ENCODE peak calls at places on chromosomes 11 and 22, in seven cellular contexts. C is GM12891, V is IMR-90, S is H54, K is A549, L is Peyer's patch, U is tibial nerve. W is an unnamed sample.

GRCh38 chr11:72763823-72764222 is 11.6 kb upstream of the ARAP1 start:
- DNase-seq in S (no peak), V (no peak), L (no peak), U (no peak), K (no peak), C (no peak), W (no peak)

GRCh38 chr11:57380975-57381374 is at the start of gene PRG3:
- DNase-seq in S (no peak), C (no peak), U (no peak), V (no peak), K (no peak), L (no peak), W (no peak)

GRCh38 chr11:706439-706956 is 467 bp downstream of the EPS8L2 start:
- DNase-seq in K (peak; percentile 61), C (no peak), S (peak; percentile 63), V (peak; percentile 36), L (no peak), U (no peak), W (no peak)

GRCh38 chr11:38446336-38446735 is 1848.3 kb upstream of the RAG2 start:
- DNase-seq in U (no peak), K (no peak), S (no peak), L (no peak), V (no peak), C (no peak), W (no peak)

GRCh38 chr22:20115691-20116375 is at the start of gene RANBP1:
- DNase-seq in C (no peak), L (no peak), U (no peak), K (no peak), S (no peak), V (no peak), W (peak; percentile 34)

GRCh38 chr11:93738647-93739081 is 2.6 kb downstream of the TAF1D start:
- DNase-seq in V (no peak), K (no peak), C (no peak), S (no peak), U (no peak), L (no peak), W (peak; percentile 5)

GRCh38 chr11:117876341-117877119 is at the start of gene FXYD6:
- DNase-seq in K (no peak), U (no peak), L (no peak), S (no peak), V (no peak), C (no peak), W (no peak)

GRCh38 chr11:118353084-118353710 is 6.2 kb upstream of the UBE4A start:
- DNase-seq in K (no peak), V (peak; percentile 5), S (no peak), L (no peak), U (no peak), C (no peak), W (peak; percentile 8)

GRCh38 chr22:39457047-39457545 is 284 bp downstream of the MGAT3 start:
- DNase-seq in U (no peak), K (no peak), C (peak; percentile 74), V (no peak), S (no peak), L (no peak), W (peak; percentile 64)

GRCh38 chr11:126188332-126189108 is 22.9 kb downstream of the RPUSD4 start:
- DNase-seq in C (peak; percentile 65), V (no peak), L (peak; percentile 70), S (no peak), K (no peak), U (no peak), W (no peak)

GRCh38 chr11:17927643-17928343 is 85.1 kb downstream of the SERGEF start:
- DNase-seq in K (no peak), S (no peak), C (no peak), V (peak; percentile 85), L (no peak), U (no peak), W (no peak)

GRCh38 chr11:102780491-102780918 is at the start of gene MMP10:
- DNase-seq in C (no peak), K (peak; percentile 60), U (no peak), L (no peak), S (peak; percentile 21), V (peak; percentile 74), W (no peak)

GRCh38 chr11:103537904-103538502 is 428.8 kb downstream of the DYNC2H1 start:
- DNase-seq in K (peak; percentile 17), U (no peak), V (peak; percentile 47), S (no peak), C (no peak), L (no peak), W (peak; percentile 15)

GRCh38 chr11:130622126-130622525 is 173.7 kb downstream of the ADAMTS15 start:
- DNase-seq in K (no peak), V (no peak), U (no peak), C (no peak), L (no peak), S (no peak), W (no peak)

GRCh38 chr11:70477607-70478006 is 79.3 kb downstream of the CTTN start:
- DNase-seq in U (no peak), V (no peak), L (no peak), S (no peak), C (no peak), K (no peak), W (no peak)

GRCh38 chr11:132008872-132009271 is 638.5 kb downstream of the NTM start:
- DNase-seq in U (no peak), K (no peak), L (no peak), S (no peak), V (no peak), C (no peak), W (no peak)

GRCh38 chr11:12675951-12676711 is 1.9 kb downstream of the TEAD1 start:
- DNase-seq in K (no peak), C (no peak), L (no peak), U (peak; percentile 40), V (peak; percentile 63), S (no peak), W (no peak)
- TF ChIP-seq POLR2A in K (no peak), C (no peak), L (no peak), U (no peak), V (no peak), S (no peak), W (no peak)

GRCh38 chr22:24555496-24556253 is at the start of gene SNRPD3:
- DNase-seq in V (peak; percentile 92), C (peak; percentile 70), U (peak; percentile 89), L (peak; percentile 96), S (peak; percentile 59), K (peak; percentile 90), W (peak; percentile 93)

GRCh38 chr22:24550902-24551229 is 4.1 kb downstream of the GUCD1 start:
- DNase-seq in V (no peak), L (no peak), S (no peak), C (no peak), K (no peak), U (no peak), W (no peak)

GRCh38 chr22:24554316-24555159 is at the start of gene GUCD1:
- DNase-seq in K (no peak), U (no peak), S (peak; percentile 27), C (no peak), L (peak; percentile 65), V (peak; percentile 41), W (peak; percentile 70)

GRCh38 chr22:24553597-24554315 is 1.2 kb downstream of the GUCD1 start:
- DNase-seq in U (no peak), C (no peak), L (peak; percentile 69), S (no peak), K (no peak), V (peak; percentile 40), W (peak; percentile 90)

GRCh38 chr22:24555160-24555495 is 190 bp upstream of the GUCD1 start:
- DNase-seq in U (peak; percentile 99), L (peak; percentile 100), S (peak; percentile 84), V (peak; percentile 98), C (peak; percentile 97), K (peak; percentile 97), W (peak; percentile 99)
- TF ChIP-seq POLR2A in U (no peak), L (no peak), S (no peak), V (no peak), C (peak; percentile 2), K (no peak), W (no peak)

GRCh38 chr11:109940816-109941215 is 152.4 kb upstream of the ZC3H12C start:
- DNase-seq in U (no peak), S (no peak), C (no peak), L (no peak), K (peak; percentile 89), V (peak; percentile 97), W (no peak)

GRCh38 chr11:109946322-109946846 is 146.8 kb upstream of the ZC3H12C start:
- DNase-seq in K (peak; percentile 93), L (peak; percentile 93), C (no peak), V (peak; percentile 97), U (peak; percentile 96), S (peak; percentile 23), W (peak; percentile 70)

DNA sequence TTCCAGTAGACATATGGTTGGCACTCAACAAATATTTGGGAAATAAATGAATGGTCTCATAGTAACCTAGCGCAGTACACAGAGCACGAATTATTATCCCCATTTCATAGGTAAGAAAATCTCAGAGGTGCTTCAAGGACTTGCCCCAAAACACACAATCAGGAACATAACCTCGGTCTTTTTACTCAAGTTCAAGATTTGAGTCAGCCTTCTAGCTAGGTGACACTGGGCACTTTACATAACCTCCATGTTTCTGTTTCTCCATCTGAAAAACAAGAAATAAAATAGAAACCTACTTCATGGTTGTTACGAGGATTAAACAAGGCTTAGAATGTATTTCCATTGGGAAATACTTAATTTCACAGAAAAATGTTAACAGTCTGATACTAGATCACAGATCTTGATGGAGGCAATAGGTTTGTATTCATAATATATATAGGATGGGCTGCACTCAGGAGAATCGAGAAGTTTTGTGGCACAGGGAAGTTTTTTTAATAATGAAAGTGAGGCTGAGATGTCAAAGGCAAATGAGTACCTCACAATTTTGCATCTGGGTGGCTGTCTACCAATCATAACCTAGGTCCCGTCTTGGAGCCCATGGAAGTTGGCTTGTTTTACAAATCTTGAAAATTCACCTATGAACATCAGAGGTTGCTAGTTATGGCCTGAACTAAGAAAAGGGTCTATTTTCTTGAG is 147.4 kb upstream of the ZC3H12C start:
- DNase-seq in L (no peak), K (no peak), C (no peak), U (no peak), S (no peak), V (no peak), W (no peak)
- TF ChIP-seq POLR2A in L (no peak), K (no peak), C (no peak), U (no peak), S (no peak), V (no peak), W (no peak)

DNA sequence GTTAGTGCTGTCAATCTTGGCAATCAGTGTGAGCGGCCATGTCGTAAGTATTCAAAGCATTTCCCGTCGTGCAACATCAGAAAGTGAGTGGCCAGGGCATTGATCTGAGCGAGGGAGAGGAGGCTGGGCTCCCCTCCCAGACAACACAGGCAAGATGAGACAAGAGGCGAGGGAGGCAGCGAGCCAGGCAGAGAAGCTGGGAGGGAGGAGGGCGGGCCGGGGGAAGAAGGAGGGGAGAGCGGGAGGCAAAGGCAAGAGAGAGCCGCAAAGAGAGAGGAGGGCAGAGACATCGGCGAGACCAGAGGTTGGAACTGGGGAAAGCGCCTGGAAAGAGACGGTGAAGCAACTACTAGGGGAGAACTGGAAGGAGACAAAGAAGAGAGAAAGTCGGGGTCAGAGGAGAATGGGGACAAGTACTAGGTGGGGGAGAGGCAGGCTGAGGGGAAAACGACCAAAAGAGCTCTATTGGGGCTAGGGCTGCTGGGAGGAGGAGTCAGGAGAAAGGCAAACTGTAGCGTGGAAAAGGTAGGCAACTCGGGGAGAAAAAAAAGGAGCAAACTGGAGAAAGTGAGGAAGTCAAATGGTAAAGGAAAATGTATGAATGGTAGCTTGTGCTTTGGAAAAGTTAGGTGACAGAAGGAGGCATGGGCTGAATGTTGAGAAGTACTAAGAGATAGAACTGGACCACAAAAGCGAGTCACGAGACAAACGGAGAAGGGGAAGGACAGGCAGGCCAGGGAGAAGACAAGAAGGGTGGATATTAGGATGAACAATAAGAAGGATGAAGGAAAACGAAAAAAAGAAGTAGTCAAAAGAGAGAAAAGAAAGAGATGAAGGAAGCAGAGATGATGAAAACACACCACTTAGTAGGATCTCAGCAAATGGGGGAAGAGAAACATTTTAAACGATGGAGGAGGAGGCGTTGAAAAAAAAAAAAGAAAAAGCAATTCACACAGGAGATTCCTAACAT is 130.5 kb upstream of the C11orf58 start:
- DNase-seq in K (no peak), S (no peak), C (no peak), V (peak; percentile 89), U (peak; percentile 70), L (peak; percentile 61), W (peak; percentile 37)
- TF ChIP-seq POLR2A in K (no peak), S (no peak), C (no peak), V (no peak), U (no peak), L (peak; percentile 15), W (peak; percentile 55)